ENCODE peak calls at places on chromosomes 4 and X, in four cellular contexts. W is right lobe of liver, M is adrenal gland, O is tibial artery. J is an unnamed sample.

GRCh38 chrX:1778817-1779216 is 164.0 kb downstream of the ASMT start:
- DNase-seq in W (no peak), M (no peak), O (no peak), J (no peak)

GRCh38 chr4:155973639-155974475 is 20.2 kb upstream of the CTSO start:
- DNase-seq in W (no peak), M (no peak), O (no peak), J (peak; percentile 29)

GRCh38 chrX:19836337-19836736 is 51.1 kb downstream of the SH3KBP1 start:
- DNase-seq in W (no peak), M (no peak), O (no peak), J (no peak)

GRCh38 chr4:105859233-105859632 is 36.0 kb upstream of the NPNT start:
- DNase-seq in W (no peak), M (no peak), O (no peak), J (peak; percentile 73)

GRCh38 chr4:159021597-159022385 is 81.1 kb upstream of the RAPGEF2 start:
- DNase-seq in W (no peak), M (no peak), O (no peak), J (no peak)

GRCh38 chr4:178306565-178306964 is 864.3 kb upstream of the AGA start:
- DNase-seq in W (no peak), M (no peak), O (no peak), J (no peak)

GRCh38 chr4:69823481-69824186 is 36.3 kb downstream of the SULT1E1 start:
- DNase-seq in W (peak; percentile 82), M (no peak), O (no peak), J (no peak)

GRCh38 chr4:1331591-1332353 is 15.2 kb upstream of the UVSSA start:
- DNase-seq in W (no peak), M (no peak), O (no peak), J (no peak)

GRCh38 chr4:7862561-7863200 is 77.0 kb downstream of the AFAP1 start:
- DNase-seq in W (no peak), M (no peak), O (no peak), J (no peak)

GRCh38 chrX:100685284-100685996 is 41.4 kb downstream of the SRPX2 start:
- DNase-seq in W (peak; percentile 56), M (peak; percentile 83), O (peak; percentile 76), J (peak; percentile 81)

GRCh38 chr4:22978656-22979055 is 285.9 kb downstream of the GBA3 start:
- DNase-seq in W (no peak), M (no peak), O (no peak), J (no peak)

GRCh38 chr4:2073808-2074481 is 14.8 kb downstream of the NAT8L start:
- DNase-seq in W (peak; percentile 36), M (no peak), O (no peak), J (no peak)

GRCh38 chr4:23368081-23368697 is 521.7 kb downstream of the PPARGC1A start:
- DNase-seq in W (peak; percentile 53), M (peak; percentile 52), O (no peak), J (no peak)

GRCh38 chrX:56498756-56499155 is 64.7 kb upstream of the UBQLN2 start:
- DNase-seq in W (no peak), M (no peak), O (no peak), J (no peak)

GRCh38 chrX:56505866-56506265 is 57.6 kb upstream of the UBQLN2 start:
- DNase-seq in W (no peak), M (no peak), O (no peak), J (no peak)

GRCh38 chrX:56499372-56499771 is 64.1 kb upstream of the UBQLN2 start:
- DNase-seq in W (no peak), M (no peak), O (no peak), J (no peak)

GRCh38 chrX:56503941-56504673 is 59.3 kb upstream of the UBQLN2 start:
- DNase-seq in W (no peak), M (no peak), O (no peak), J (no peak)
- TF ChIP-seq CTCF in W (no peak), M (no peak), O (no peak), J (no peak)

DNA sequence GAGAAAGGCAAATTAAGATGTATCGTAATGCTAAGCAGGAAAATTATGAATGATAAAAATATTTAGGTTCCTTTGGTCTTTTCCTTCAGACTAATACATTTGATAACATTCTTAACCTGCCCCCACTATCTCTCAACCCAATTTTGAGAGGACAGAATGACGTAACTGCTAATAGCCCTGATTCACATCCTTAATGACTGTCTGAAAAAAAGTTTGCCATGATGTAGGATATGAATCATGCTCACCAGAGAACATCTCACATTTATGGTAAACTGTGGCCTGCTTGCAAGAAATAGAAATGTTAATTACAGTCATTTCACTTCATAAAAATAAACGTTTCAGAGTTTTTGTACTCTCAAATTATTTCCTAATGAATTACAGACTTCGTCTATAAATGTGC is 128.0 kb upstream of the VEGFC start:
- DNase-seq in W (no peak), M (no peak), O (no peak), J (peak; percentile 65)
- H3K4me3 ChIP-seq in W (no peak overlapping the region), M (no peak overlapping the region), O (no peak overlapping the region), J (no peak overlapping the region)

GRCh38 chrX:119635799-119636198 is 29.6 kb upstream of the NKRF start:
- DNase-seq in W (no peak), M (no peak), O (no peak), J (no peak)

GRCh38 chrX:119636419-119636818 is 30.2 kb upstream of the NKRF start:
- DNase-seq in W (no peak), M (no peak), O (no peak), J (no peak)

GRCh38 chrX:119638725-119639471 is 32.7 kb upstream of the NKRF start:
- DNase-seq in W (no peak), M (no peak), O (no peak), J (no peak)

GRCh38 chrX:119640621-119641020 is 34.4 kb upstream of the NKRF start:
- DNase-seq in W (no peak), M (no peak), O (no peak), J (no peak)

DNA sequence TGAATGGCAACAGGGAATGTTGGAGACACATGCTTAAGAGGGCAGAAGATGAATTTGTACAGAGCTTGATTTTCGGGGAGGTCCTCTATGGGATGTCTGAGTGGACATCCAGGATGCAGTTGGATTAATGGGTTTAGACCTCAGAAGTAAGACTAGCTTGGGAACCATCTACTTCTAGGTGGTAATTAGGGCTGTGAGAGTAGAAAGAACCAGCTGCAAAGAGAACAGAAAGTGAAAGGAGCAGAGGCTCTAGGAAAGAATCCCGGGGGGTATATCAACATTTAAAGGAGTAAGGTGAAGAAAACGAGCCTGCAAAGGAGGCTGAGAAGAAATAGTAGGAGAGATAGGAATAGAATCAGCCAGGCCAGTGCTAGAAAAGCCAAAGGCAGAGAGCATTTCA is 29.0 kb upstream of the NKRF start:
- DNase-seq in W (no peak), M (no peak), O (no peak), J (no peak)
- TF ChIP-seq CTCF in W (no peak), M (no peak), O (no peak), J (no peak)

DNA sequence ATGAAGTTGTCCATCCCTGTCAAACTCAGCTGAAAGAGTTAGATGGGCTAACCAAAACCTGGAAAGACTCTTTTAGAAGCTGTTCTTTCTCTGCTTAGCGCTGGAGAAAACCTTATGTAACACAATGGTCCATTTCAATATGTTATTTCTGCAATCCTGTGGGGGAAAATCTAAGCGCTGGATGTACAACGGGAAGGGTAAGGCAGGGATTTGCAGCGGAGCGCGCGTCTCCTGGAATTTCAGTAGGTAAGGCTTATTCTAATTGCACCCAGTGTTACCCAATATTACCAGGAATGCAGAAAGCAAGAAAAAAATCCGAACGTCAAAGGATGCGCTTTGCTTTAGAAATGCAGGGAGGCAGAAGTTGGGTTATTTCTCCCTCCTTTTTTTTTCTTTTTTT is 2.0 kb downstream of the HS3ST1 start:
- DNase-seq in W (no peak), M (no peak), O (no peak), J (no peak)
- H3K4me3 ChIP-seq in W (no peak overlapping the region), M (no peak overlapping the region), O (peak overlapping the region; percentile 55), J (no peak overlapping the region)

GRCh38 chrX:108130889-108131288 is 39.3 kb downstream of the ATG4A start:
- DNase-seq in W (no peak), M (no peak), O (no peak), J (no peak)

GRCh38 chrX:108131471-108131870 is 39.9 kb downstream of the ATG4A start:
- DNase-seq in W (no peak), M (no peak), O (no peak), J (no peak)

GRCh38 chrX:108138814-108139213 is 47.2 kb downstream of the ATG4A start:
- DNase-seq in W (no peak), M (no peak), O (no peak), J (no peak)

GRCh38 chrX:108132034-108132433 is 40.5 kb downstream of the ATG4A start:
- DNase-seq in W (no peak), M (no peak), O (no peak), J (no peak)

GRCh38 chrX:108134724-108135123 is 43.1 kb downstream of the ATG4A start:
- DNase-seq in W (no peak), M (no peak), O (no peak), J (no peak)
- TF ChIP-seq CTCF in W (no peak), M (no peak), O (no peak), J (no peak)

DNA sequence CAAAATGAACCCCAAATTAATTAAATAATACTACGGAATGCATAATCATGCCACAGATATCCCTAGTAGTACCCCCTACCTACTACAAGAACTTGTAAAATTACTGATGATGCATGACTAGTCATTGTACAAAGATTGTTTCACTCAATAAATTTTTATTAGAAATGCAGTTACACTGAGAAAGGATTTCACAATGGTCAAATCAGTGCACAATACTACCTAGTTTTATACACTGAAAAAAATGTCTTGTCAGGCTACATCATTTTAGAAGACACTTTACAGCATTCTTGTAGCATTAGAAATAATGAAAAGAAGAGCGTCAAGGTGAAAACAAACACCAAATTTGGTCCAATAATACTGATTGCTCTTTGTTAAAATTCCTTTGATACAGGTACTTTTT is 178.8 kb downstream of the GPM6A start:
- DNase-seq in W (no peak), M (no peak), O (no peak), J (no peak)
- H3K4me3 ChIP-seq in W (no peak overlapping the region), M (no peak overlapping the region), O (no peak overlapping the region), J (no peak overlapping the region)